ENCODE peak calls at places on chromosomes 13 and 19, in ten cellular contexts. One of them, this sample, is unnamed.

GRCh38 chr13:26616126-26616525 is 58.6 kb downstream of the WASF3 start:
- DNase-seq in neuronal stem cell: no peak
- DNase-seq in NCI-H2171: no peak
- DNase-seq in 8988T: no peak
- DNase-seq in cardiac muscle cell: no peak
- DNase-seq in Peyer's patch: no peak
- DNase-seq in fibroblast of pulmonary artery: peak; percentile 13
- DNase-seq in aorta: no peak
- DNase-seq in activated CD8-positive, alpha-beta memory T cell treated with anti-CD3 and anti-CD28 coated beads for 24 hours: no peak
- DNase-seq in GM12865: no peak
- DNase-seq in this sample: no peak

GRCh38 chr13:31909889-31910551 is 121.6 kb upstream of the FRY start:
- DNase-seq in NCI-H2171: peak; percentile 35
- DNase-seq in 8988T: no peak
- DNase-seq in cardiac muscle cell: peak; percentile 69
- DNase-seq in activated CD8-positive, alpha-beta memory T cell treated with anti-CD3 and anti-CD28 coated beads for 24 hours: peak; percentile 60
- DNase-seq in aorta: no peak
- DNase-seq in GM12865: peak; percentile 77
- DNase-seq in Peyer's patch: peak; percentile 81
- DNase-seq in fibroblast of pulmonary artery: peak; percentile 85
- DNase-seq in neuronal stem cell: peak; percentile 60
- DNase-seq in this sample: peak; percentile 67

GRCh38 chr19:55103190-55103589 is 14.2 kb downstream of the PPP1R12C start:
- DNase-seq in Peyer's patch: no peak
- DNase-seq in aorta: no peak
- DNase-seq in NCI-H2171: no peak
- DNase-seq in neuronal stem cell: no peak
- DNase-seq in GM12865: no peak
- DNase-seq in activated CD8-positive, alpha-beta memory T cell treated with anti-CD3 and anti-CD28 coated beads for 24 hours: no peak
- DNase-seq in 8988T: no peak
- DNase-seq in cardiac muscle cell: no peak
- DNase-seq in fibroblast of pulmonary artery: no peak
- DNase-seq in this sample: no peak

GRCh38 chr19:56217039-56217949 is 15.2 kb downstream of the ZSCAN5C start:
- DNase-seq in activated CD8-positive, alpha-beta memory T cell treated with anti-CD3 and anti-CD28 coated beads for 24 hours: peak; percentile 55
- DNase-seq in NCI-H2171: no peak
- DNase-seq in aorta: no peak
- DNase-seq in cardiac muscle cell: no peak
- DNase-seq in fibroblast of pulmonary artery: peak; percentile 16
- DNase-seq in 8988T: no peak
- DNase-seq in Peyer's patch: no peak
- DNase-seq in GM12865: no peak
- DNase-seq in neuronal stem cell: no peak
- DNase-seq in this sample: no peak

GRCh38 chr19:54209748-54210494 is 9.3 kb downstream of the RPS9 start:
- DNase-seq in NCI-H2171: peak; percentile 57
- DNase-seq in Peyer's patch: peak; percentile 92
- DNase-seq in aorta: peak; percentile 92
- DNase-seq in fibroblast of pulmonary artery: peak; percentile 98
- DNase-seq in GM12865: no peak
- DNase-seq in neuronal stem cell: no peak
- DNase-seq in activated CD8-positive, alpha-beta memory T cell treated with anti-CD3 and anti-CD28 coated beads for 24 hours: peak; percentile 73
- DNase-seq in cardiac muscle cell: peak; percentile 52
- DNase-seq in 8988T: no peak
- DNase-seq in this sample: peak; percentile 56

GRCh38 chr13:48412881-48413351 is at the start of gene LPAR6:
- DNase-seq in fibroblast of pulmonary artery: peak; percentile 88
- DNase-seq in NCI-H2171: no peak
- DNase-seq in 8988T: no peak
- DNase-seq in cardiac muscle cell: no peak
- DNase-seq in Peyer's patch: no peak
- DNase-seq in aorta: no peak
- DNase-seq in neuronal stem cell: no peak
- DNase-seq in GM12865: no peak
- DNase-seq in activated CD8-positive, alpha-beta memory T cell treated with anti-CD3 and anti-CD28 coated beads for 24 hours: no peak
- DNase-seq in this sample: no peak

GRCh38 chr13:82947121-82948077 is 934.9 kb downstream of the SLITRK1 start:
- DNase-seq in activated CD8-positive, alpha-beta memory T cell treated with anti-CD3 and anti-CD28 coated beads for 24 hours: no peak
- DNase-seq in Peyer's patch: no peak
- DNase-seq in GM12865: no peak
- DNase-seq in NCI-H2171: no peak
- DNase-seq in neuronal stem cell: no peak
- DNase-seq in aorta: no peak
- DNase-seq in cardiac muscle cell: no peak
- DNase-seq in 8988T: no peak
- DNase-seq in fibroblast of pulmonary artery: peak; percentile 3
- DNase-seq in this sample: no peak

GRCh38 chr13:32650705-32651311 is 64.6 kb downstream of the PDS5B start:
- DNase-seq in cardiac muscle cell: peak; percentile 74
- DNase-seq in NCI-H2171: no peak
- DNase-seq in fibroblast of pulmonary artery: peak; percentile 84
- DNase-seq in activated CD8-positive, alpha-beta memory T cell treated with anti-CD3 and anti-CD28 coated beads for 24 hours: peak; percentile 63
- DNase-seq in GM12865: peak; percentile 86
- DNase-seq in aorta: no peak
- DNase-seq in Peyer's patch: peak; percentile 84
- DNase-seq in 8988T: no peak
- DNase-seq in neuronal stem cell: peak; percentile 33
- DNase-seq in this sample: peak; percentile 2

GRCh38 chr13:67223024-67223423 is 7.1 kb downstream of the PCDH9 start:
- DNase-seq in GM12865: no peak
- DNase-seq in cardiac muscle cell: no peak
- DNase-seq in neuronal stem cell: no peak
- DNase-seq in aorta: no peak
- DNase-seq in NCI-H2171: no peak
- DNase-seq in fibroblast of pulmonary artery: peak; percentile 63
- DNase-seq in activated CD8-positive, alpha-beta memory T cell treated with anti-CD3 and anti-CD28 coated beads for 24 hours: no peak
- DNase-seq in Peyer's patch: no peak
- DNase-seq in 8988T: no peak
- DNase-seq in this sample: no peak

GRCh38 chr19:21092107-21092506 is 10.1 kb downstream of the ZNF714 start:
- DNase-seq in cardiac muscle cell: no peak
- DNase-seq in NCI-H2171: no peak
- DNase-seq in Peyer's patch: no peak
- DNase-seq in neuronal stem cell: no peak
- DNase-seq in fibroblast of pulmonary artery: peak; percentile 54
- DNase-seq in activated CD8-positive, alpha-beta memory T cell treated with anti-CD3 and anti-CD28 coated beads for 24 hours: no peak
- DNase-seq in GM12865: no peak
- DNase-seq in 8988T: no peak
- DNase-seq in aorta: no peak
- DNase-seq in this sample: no peak

GRCh38 chr13:51721485-51721884 is 82.5 kb downstream of the DHRS12 start:
- DNase-seq in neuronal stem cell: no peak
- DNase-seq in NCI-H2171: no peak
- DNase-seq in GM12865: peak; percentile 60
- DNase-seq in fibroblast of pulmonary artery: no peak
- DNase-seq in activated CD8-positive, alpha-beta memory T cell treated with anti-CD3 and anti-CD28 coated beads for 24 hours: no peak
- DNase-seq in cardiac muscle cell: no peak
- DNase-seq in 8988T: no peak
- DNase-seq in Peyer's patch: no peak
- DNase-seq in aorta: no peak
- DNase-seq in this sample: no peak

GRCh38 chr19:43784981-43785808 is 4.4 kb upstream of the KCNN4 start:
- DNase-seq in Peyer's patch: peak; percentile 81
- DNase-seq in fibroblast of pulmonary artery: peak; percentile 75
- DNase-seq in cardiac muscle cell: peak; percentile 75
- DNase-seq in aorta: peak; percentile 70
- DNase-seq in 8988T: no peak
- DNase-seq in GM12865: peak; percentile 88
- DNase-seq in activated CD8-positive, alpha-beta memory T cell treated with anti-CD3 and anti-CD28 coated beads for 24 hours: peak; percentile 77
- DNase-seq in NCI-H2171: no peak
- DNase-seq in neuronal stem cell: peak; percentile 59
- DNase-seq in this sample: peak; percentile 52

GRCh38 chr19:1261512-1261862 is 7.6 kb upstream of the CIRBP start:
- DNase-seq in cardiac muscle cell: no peak
- DNase-seq in activated CD8-positive, alpha-beta memory T cell treated with anti-CD3 and anti-CD28 coated beads for 24 hours: no peak
- DNase-seq in 8988T: no peak
- DNase-seq in GM12865: no peak
- DNase-seq in Peyer's patch: no peak
- DNase-seq in neuronal stem cell: no peak
- DNase-seq in fibroblast of pulmonary artery: no peak
- DNase-seq in aorta: no peak
- DNase-seq in NCI-H2171: no peak
- DNase-seq in this sample: no peak

GRCh38 chr19:27828781-27829275 is 1384.1 kb downstream of the UQCRFS1 start:
- DNase-seq in Peyer's patch: no peak
- DNase-seq in activated CD8-positive, alpha-beta memory T cell treated with anti-CD3 and anti-CD28 coated beads for 24 hours: no peak
- DNase-seq in cardiac muscle cell: no peak
- DNase-seq in 8988T: no peak
- DNase-seq in aorta: no peak
- DNase-seq in GM12865: no peak
- DNase-seq in NCI-H2171: no peak
- DNase-seq in neuronal stem cell: no peak
- DNase-seq in fibroblast of pulmonary artery: no peak
- DNase-seq in this sample: no peak

GRCh38 chr13:84917252-84917878 is 881.9 kb downstream of the SLITRK6 start:
- DNase-seq in neuronal stem cell: no peak
- DNase-seq in cardiac muscle cell: peak; percentile 10
- DNase-seq in aorta: no peak
- DNase-seq in 8988T: no peak
- DNase-seq in NCI-H2171: no peak
- DNase-seq in GM12865: no peak
- DNase-seq in activated CD8-positive, alpha-beta memory T cell treated with anti-CD3 and anti-CD28 coated beads for 24 hours: no peak
- DNase-seq in Peyer's patch: no peak
- DNase-seq in fibroblast of pulmonary artery: peak; percentile 54
- DNase-seq in this sample: peak; percentile 23

GRCh38 chr19:7701654-7702457 is at the start of gene FCER2:
- DNase-seq in neuronal stem cell: no peak
- DNase-seq in 8988T: no peak
- DNase-seq in aorta: no peak
- DNase-seq in cardiac muscle cell: no peak
- DNase-seq in Peyer's patch: peak; percentile 80
- DNase-seq in activated CD8-positive, alpha-beta memory T cell treated with anti-CD3 and anti-CD28 coated beads for 24 hours: no peak
- DNase-seq in GM12865: peak; percentile 97
- DNase-seq in fibroblast of pulmonary artery: no peak
- DNase-seq in NCI-H2171: no peak
- DNase-seq in this sample: no peak

GRCh38 chr19:56476671-56477428 is at the start of gene ZNF667:
- DNase-seq in NCI-H2171: no peak
- DNase-seq in GM12865: no peak
- DNase-seq in aorta: no peak
- DNase-seq in cardiac muscle cell: peak; percentile 24
- DNase-seq in fibroblast of pulmonary artery: peak; percentile 41
- DNase-seq in neuronal stem cell: peak; percentile 14
- DNase-seq in Peyer's patch: no peak
- DNase-seq in activated CD8-positive, alpha-beta memory T cell treated with anti-CD3 and anti-CD28 coated beads for 24 hours: peak; percentile 67
- DNase-seq in 8988T: no peak
- DNase-seq in this sample: no peak

GRCh38 chr13:113991676-113992179 is 17.9 kb upstream of the C13orf46 start:
- DNase-seq in cardiac muscle cell: no peak
- DNase-seq in GM12865: no peak
- DNase-seq in Peyer's patch: no peak
- DNase-seq in neuronal stem cell: no peak
- DNase-seq in NCI-H2171: no peak
- DNase-seq in fibroblast of pulmonary artery: no peak
- DNase-seq in 8988T: no peak
- DNase-seq in aorta: peak; percentile 30
- DNase-seq in activated CD8-positive, alpha-beta memory T cell treated with anti-CD3 and anti-CD28 coated beads for 24 hours: no peak
- DNase-seq in this sample: no peak

GRCh38 chr19:6274756-6275155 is 5.0 kb downstream of the MLLT1 start:
- DNase-seq in fibroblast of pulmonary artery: no peak
- DNase-seq in neuronal stem cell: no peak
- DNase-seq in aorta: no peak
- DNase-seq in 8988T: no peak
- DNase-seq in GM12865: no peak
- DNase-seq in NCI-H2171: no peak
- DNase-seq in activated CD8-positive, alpha-beta memory T cell treated with anti-CD3 and anti-CD28 coated beads for 24 hours: no peak
- DNase-seq in cardiac muscle cell: no peak
- DNase-seq in Peyer's patch: peak; percentile 43
- DNase-seq in this sample: no peak

GRCh38 chr19:18906605-18907519 is 10.9 kb upstream of the CERS1 start:
- DNase-seq in fibroblast of pulmonary artery: no peak
- DNase-seq in NCI-H2171: no peak
- DNase-seq in cardiac muscle cell: no peak
- DNase-seq in aorta: no peak
- DNase-seq in GM12865: no peak
- DNase-seq in neuronal stem cell: no peak
- DNase-seq in 8988T: no peak
- DNase-seq in activated CD8-positive, alpha-beta memory T cell treated with anti-CD3 and anti-CD28 coated beads for 24 hours: no peak
- DNase-seq in Peyer's patch: no peak
- DNase-seq in this sample: no peak

GRCh38 chr19:37505958-37506386 is 767 bp upstream of the ZNF793 start:
- DNase-seq in 8988T: peak; percentile 35
- DNase-seq in fibroblast of pulmonary artery: no peak
- DNase-seq in NCI-H2171: peak; percentile 50
- DNase-seq in activated CD8-positive, alpha-beta memory T cell treated with anti-CD3 and anti-CD28 coated beads for 24 hours: no peak
- DNase-seq in GM12865: no peak
- DNase-seq in aorta: no peak
- DNase-seq in Peyer's patch: no peak
- DNase-seq in cardiac muscle cell: no peak
- DNase-seq in neuronal stem cell: no peak
- DNase-seq in this sample: no peak

GRCh38 chr19:19059018-19059836 is 4.6 kb upstream of the SLC25A42 start:
- DNase-seq in activated CD8-positive, alpha-beta memory T cell treated with anti-CD3 and anti-CD28 coated beads for 24 hours: no peak
- DNase-seq in aorta: no peak
- DNase-seq in neuronal stem cell: no peak
- DNase-seq in 8988T: no peak
- DNase-seq in GM12865: no peak
- DNase-seq in Peyer's patch: no peak
- DNase-seq in cardiac muscle cell: no peak
- DNase-seq in fibroblast of pulmonary artery: no peak
- DNase-seq in NCI-H2171: no peak
- DNase-seq in this sample: no peak

GRCh38 chr19:41793414-41793727 is 3.0 kb upstream of the CEACAM3 start:
- DNase-seq in cardiac muscle cell: no peak
- DNase-seq in 8988T: no peak
- DNase-seq in neuronal stem cell: no peak
- DNase-seq in Peyer's patch: no peak
- DNase-seq in GM12865: no peak
- DNase-seq in fibroblast of pulmonary artery: no peak
- DNase-seq in aorta: no peak
- DNase-seq in activated CD8-positive, alpha-beta memory T cell treated with anti-CD3 and anti-CD28 coated beads for 24 hours: no peak
- DNase-seq in NCI-H2171: no peak
- DNase-seq in this sample: no peak

GRCh38 chr13:107743983-107744382 is 471.4 kb downstream of the LIG4 start:
- DNase-seq in aorta: no peak
- DNase-seq in activated CD8-positive, alpha-beta memory T cell treated with anti-CD3 and anti-CD28 coated beads for 24 hours: no peak
- DNase-seq in GM12865: no peak
- DNase-seq in 8988T: no peak
- DNase-seq in NCI-H2171: no peak
- DNase-seq in fibroblast of pulmonary artery: peak; percentile 26
- DNase-seq in cardiac muscle cell: no peak
- DNase-seq in neuronal stem cell: no peak
- DNase-seq in Peyer's patch: no peak
- DNase-seq in this sample: no peak

GRCh38 chr13:100565291-100565690 is 23.3 kb downstream of the GGACT start:
- DNase-seq in 8988T: no peak
- DNase-seq in NCI-H2171: no peak
- DNase-seq in cardiac muscle cell: no peak
- DNase-seq in Peyer's patch: no peak
- DNase-seq in neuronal stem cell: no peak
- DNase-seq in GM12865: peak; percentile 10
- DNase-seq in activated CD8-positive, alpha-beta memory T cell treated with anti-CD3 and anti-CD28 coated beads for 24 hours: no peak
- DNase-seq in fibroblast of pulmonary artery: no peak
- DNase-seq in aorta: no peak
- DNase-seq in this sample: no peak

GRCh38 chr13:40585911-40586471 is 80.5 kb downstream of the FOXO1 start:
- DNase-seq in 8988T: no peak
- DNase-seq in Peyer's patch: no peak
- DNase-seq in neuronal stem cell: no peak
- DNase-seq in fibroblast of pulmonary artery: peak; percentile 39
- DNase-seq in GM12865: no peak
- DNase-seq in cardiac muscle cell: no peak
- DNase-seq in NCI-H2171: no peak
- DNase-seq in aorta: no peak
- DNase-seq in activated CD8-positive, alpha-beta memory T cell treated with anti-CD3 and anti-CD28 coated beads for 24 hours: no peak
- DNase-seq in this sample: no peak

GRCh38 chr19:15452111-15453047 is 2.6 kb upstream of the WIZ start:
- DNase-seq in fibroblast of pulmonary artery: peak; percentile 86
- DNase-seq in Peyer's patch: peak; percentile 86
- DNase-seq in aorta: peak; percentile 94
- DNase-seq in 8988T: peak; percentile 92
- DNase-seq in GM12865: no peak
- DNase-seq in NCI-H2171: no peak
- DNase-seq in cardiac muscle cell: peak; percentile 90
- DNase-seq in neuronal stem cell: peak; percentile 86
- DNase-seq in activated CD8-positive, alpha-beta memory T cell treated with anti-CD3 and anti-CD28 coated beads for 24 hours: no peak
- DNase-seq in this sample: no peak

GRCh38 chr19:39676004-39676403 is 20.3 kb downstream of the LGALS16 start:
- DNase-seq in Peyer's patch: no peak
- DNase-seq in cardiac muscle cell: no peak
- DNase-seq in activated CD8-positive, alpha-beta memory T cell treated with anti-CD3 and anti-CD28 coated beads for 24 hours: no peak
- DNase-seq in aorta: no peak
- DNase-seq in neuronal stem cell: no peak
- DNase-seq in fibroblast of pulmonary artery: no peak
- DNase-seq in GM12865: peak; percentile 83
- DNase-seq in 8988T: no peak
- DNase-seq in NCI-H2171: no peak
- DNase-seq in this sample: no peak

This sample was measured in NCI-H1694.